ENCODE peak calls at places on chromosomes 12 and 14, in eight cellular contexts. Y is transverse colon; V is tibial nerve; U is lower lobe of right lung; C is HFFc6; M is CD4-positive, alpha-beta T cell; G is lower leg skin; J is lung. R is an unnamed sample.

GRCh38 chr12:104055686-104056388 is 5.8 kb upstream of the GLT8D2 start:
- DNase-seq in M (no peak), V (no peak), C (no peak), G (no peak), Y (peak), J (peak), U (peak), R (no peak)

GRCh38 chr14:39265032-39265431 is 31.3 kb downstream of the MIA2 start:
- DNase-seq in V (no peak), M (no peak), G (no peak), C (no peak), U (no peak), Y (no peak), J (no peak), R (peak)

GRCh38 chr14:81148635-81149034 is 72.1 kb downstream of the GTF2A1 start:
- DNase-seq in U (no peak), M (no peak), G (no peak), Y (no peak), J (no peak), V (no peak), C (no peak), R (no peak)

GRCh38 chr14:89936654-89937185 is 17.8 kb downstream of the EFCAB11 start:
- DNase-seq in J (no peak), U (no peak), M (no peak), C (no peak), V (no peak), G (no peak), Y (no peak), R (no peak)

GRCh38 chr12:79871621-79872020 is 63.3 kb downstream of the PPP1R12A start:
- DNase-seq in G (no peak), C (no peak), Y (no peak), J (no peak), M (no peak), U (no peak), V (no peak), R (no peak)

GRCh38 chr12:48810817-48811453 is 7.4 kb upstream of the CACNB3 start:
- DNase-seq in C (peak), V (no peak), M (no peak), Y (no peak), J (no peak), U (no peak), G (no peak), R (no peak)

GRCh38 chr12:6540181-6540877 is 6.0 kb downstream of the GAPDH start:
- DNase-seq in C (peak), M (no peak), V (peak), G (peak), U (peak), Y (peak), J (peak), R (peak)

GRCh38 chr12:47088021-47088944 is 8.5 kb upstream of the AMIGO2 start:
- DNase-seq in J (no peak), G (no peak), M (no peak), C (no peak), U (no peak), Y (no peak), V (no peak), R (no peak)

GRCh38 chr12:10205251-10205807 is 7.3 kb upstream of the GABARAPL1 start:
- DNase-seq in G (no peak), J (no peak), V (no peak), U (no peak), M (no peak), C (peak), Y (no peak), R (no peak)

GRCh38 chr12:103742349-103742784 is 98.7 kb downstream of the NT5DC3 start:
- DNase-seq in V (no peak), G (peak), M (no peak), C (peak), Y (peak), U (no peak), J (no peak), R (peak)

GRCh38 chr12:100706029-100706428 is 88.5 kb upstream of the ANO4 start:
- DNase-seq in M (no peak), U (no peak), Y (no peak), C (peak), J (no peak), G (no peak), V (no peak), R (peak)

GRCh38 chr12:79408665-79409064 is 282.1 kb downstream of the PAWR start:
- DNase-seq in V (no peak), U (no peak), C (no peak), J (no peak), G (no peak), Y (no peak), M (no peak), R (no peak)

GRCh38 chr12:95633049-95633545 is 81.8 kb upstream of the USP44 start:
- DNase-seq in M (no peak), J (peak), V (no peak), Y (peak), C (peak), G (peak), U (peak), R (peak)

GRCh38 chr14:64891839-64892375 is 12.2 kb upstream of the SPTB start:
- DNase-seq in Y (peak), M (no peak), V (no peak), G (no peak), U (no peak), C (peak), J (no peak), R (peak)

GRCh38 chr12:14751987-14752386 is 51.3 kb downstream of the WBP11 start:
- DNase-seq in M (no peak), J (no peak), Y (no peak), C (no peak), V (no peak), U (no peak), G (no peak), R (no peak)

GRCh38 chr12:14756331-14757143 is 46.7 kb downstream of the WBP11 start:
- DNase-seq in V (no peak), J (no peak), G (no peak), M (no peak), U (peak), Y (no peak), C (no peak), R (peak)
- TF ChIP-seq CTCF in V (peak), J (no peak), G (no peak), M (no peak), U (peak), Y (no peak), C (peak), R (peak)

GRCh38 chr14:106652494-106652893 is 1126.1 kb downstream of the TMEM121 start:
- DNase-seq in V (no peak), C (no peak), U (no peak), M (no peak), G (no peak), J (no peak), Y (no peak), R (no peak)

GRCh38 chr14:106662947-106663346 is 1136.6 kb downstream of the TMEM121 start:
- DNase-seq in C (no peak), V (no peak), M (no peak), U (no peak), G (no peak), J (no peak), Y (no peak), R (no peak)

DNA sequence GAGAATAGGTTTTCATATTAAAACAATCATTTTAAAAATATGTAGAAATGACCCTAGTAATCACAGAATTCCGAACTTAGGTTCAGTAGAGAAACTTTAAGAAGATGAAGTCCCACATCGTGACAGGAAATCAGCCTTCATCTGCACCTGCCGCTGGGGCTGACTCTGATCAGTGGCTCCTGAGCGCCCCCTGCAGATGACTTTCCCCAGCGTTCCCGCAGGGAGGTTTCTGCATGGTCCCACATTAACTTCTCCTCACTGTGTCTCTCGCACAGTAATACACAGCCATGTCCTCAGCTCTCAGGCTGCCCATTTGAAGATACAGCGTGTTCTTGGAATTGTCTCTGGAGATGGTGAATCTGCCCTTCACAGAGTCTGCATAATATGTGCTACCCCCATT is 1131.1 kb downstream of the TMEM121 start:
- DNase-seq in G (no peak), Y (peak), M (peak), U (no peak), V (no peak), J (no peak), C (no peak), R (peak)
- TF ChIP-seq CTCF in G (no peak), Y (no peak), M (peak), U (no peak), V (peak), J (no peak), C (no peak), R (no peak)

GRCh38 chr12:119500209-119500608 is 93.4 kb upstream of the TMEM233 start:
- DNase-seq in V (no peak), M (no peak), C (no peak), G (no peak), U (no peak), Y (no peak), J (no peak), R (no peak)
- TF ChIP-seq CTCF in V (no peak), M (no peak), C (no peak), G (no peak), U (no peak), Y (no peak), J (no peak), R (no peak)

DNA sequence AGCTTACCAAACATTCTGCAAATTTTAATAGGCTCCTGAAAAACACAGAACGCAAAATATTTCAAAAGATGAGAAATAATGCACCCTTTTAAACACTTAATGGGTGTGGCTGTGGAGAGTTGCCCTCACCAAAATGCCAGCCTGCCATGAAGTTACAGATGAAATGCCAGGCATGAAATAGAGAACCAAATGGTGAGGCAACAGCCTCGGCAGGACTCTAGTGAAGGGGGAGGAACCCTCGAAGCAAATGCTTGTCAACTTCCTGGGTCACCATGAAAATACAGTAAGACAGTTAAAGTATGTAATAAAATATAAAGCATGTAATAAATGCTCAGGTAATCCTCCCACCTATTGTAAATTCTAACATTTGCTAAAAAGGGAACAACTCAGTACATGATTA is 24.1 kb downstream of the DUSP16 start:
- DNase-seq in J (no peak), V (no peak), Y (peak), G (no peak), M (no peak), C (no peak), U (no peak), R (no peak)
- TF ChIP-seq CTCF in J (no peak), V (no peak), Y (no peak), G (no peak), M (no peak), C (no peak), U (no peak), R (no peak)

DNA sequence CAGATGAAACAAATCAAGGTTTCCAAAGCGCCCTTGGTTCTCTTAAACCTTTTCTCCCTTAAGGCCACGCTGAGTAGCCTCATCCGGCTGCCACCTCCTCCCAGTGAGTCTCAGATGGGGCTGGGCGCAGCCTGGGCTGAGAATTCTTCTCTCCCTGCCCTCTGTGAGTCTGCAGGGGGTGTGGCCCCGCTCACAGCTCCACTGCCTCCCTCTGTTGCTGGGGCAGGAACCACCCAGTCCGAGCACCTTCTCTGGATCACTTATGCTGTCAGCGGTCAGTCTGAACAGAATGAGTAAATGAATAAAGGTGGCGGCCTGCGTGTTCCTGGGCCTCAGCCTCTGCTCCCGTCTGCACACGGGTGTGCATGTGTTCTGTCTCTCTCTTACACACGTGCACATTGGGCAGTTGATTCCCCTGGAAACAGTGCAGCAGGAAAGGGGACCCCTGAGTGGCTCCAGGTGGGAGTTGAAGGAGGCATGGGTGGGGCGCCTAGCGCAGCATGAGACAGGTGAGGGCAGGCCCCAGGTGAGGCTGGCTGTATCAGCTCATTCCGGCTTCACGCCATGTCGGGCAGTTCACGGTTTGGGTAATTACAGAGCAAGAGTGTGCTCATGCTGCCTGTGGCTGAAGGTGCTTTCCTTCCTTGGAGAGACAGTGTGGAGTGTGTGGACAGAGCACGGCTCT is 4.3 kb downstream of the PAPLN start:
- DNase-seq in C (no peak), J (no peak), Y (no peak), M (no peak), U (no peak), G (no peak), V (no peak), R (no peak)
- TF ChIP-seq CTCF in C (no peak), J (no peak), Y (no peak), M (no peak), U (no peak), G (no peak), V (no peak), R (no peak)

R was measured in Calu3.